ENCODE peak calls at places on chromosomes 7 and 10, in five cellular contexts. One of them, this sample, is unnamed.

GRCh38 chr7:45924283-45924682 is 3.2 kb upstream of the IGFBP3 start:
- DNase-seq in mesenteric fat pad: no peak
- DNase-seq in activated CD8-positive, alpha-beta memory T cell treated with anti-CD3 and anti-CD28 coated beads for 1 hour: no peak
- DNase-seq in transverse colon: no peak
- DNase-seq in stimulated activated CD8-positive, alpha-beta memory T cell treated with anti-CD3 and anti-CD28 coated beads, Interleukin-4, amount 100 ng/mL, for 24 hours: no peak
- DNase-seq in this sample: no peak

GRCh38 chr7:32679192-32679591 is 183.9 kb downstream of the AVL9 start:
- DNase-seq in mesenteric fat pad: no peak
- DNase-seq in activated CD8-positive, alpha-beta memory T cell treated with anti-CD3 and anti-CD28 coated beads for 1 hour: no peak
- DNase-seq in transverse colon: no peak
- DNase-seq in stimulated activated CD8-positive, alpha-beta memory T cell treated with anti-CD3 and anti-CD28 coated beads, Interleukin-4, amount 100 ng/mL, for 24 hours: no peak
- DNase-seq in this sample: no peak

GRCh38 chr10:124724279-124725027 is 19.7 kb downstream of the FAM53B start:
- DNase-seq in mesenteric fat pad: peak; percentile 57
- DNase-seq in activated CD8-positive, alpha-beta memory T cell treated with anti-CD3 and anti-CD28 coated beads for 1 hour: no peak
- DNase-seq in transverse colon: peak; percentile 69
- DNase-seq in stimulated activated CD8-positive, alpha-beta memory T cell treated with anti-CD3 and anti-CD28 coated beads, Interleukin-4, amount 100 ng/mL, for 24 hours: no peak
- DNase-seq in this sample: peak; percentile 71

GRCh38 chr10:112789248-112789647 is 160.8 kb upstream of the TCF7L2 start:
- DNase-seq in mesenteric fat pad: no peak
- DNase-seq in activated CD8-positive, alpha-beta memory T cell treated with anti-CD3 and anti-CD28 coated beads for 1 hour: no peak
- DNase-seq in transverse colon: no peak
- DNase-seq in stimulated activated CD8-positive, alpha-beta memory T cell treated with anti-CD3 and anti-CD28 coated beads, Interleukin-4, amount 100 ng/mL, for 24 hours: no peak
- DNase-seq in this sample: no peak

GRCh38 chr7:115779561-115779960 is 251.0 kb downstream of the TFEC start:
- DNase-seq in mesenteric fat pad: no peak
- DNase-seq in activated CD8-positive, alpha-beta memory T cell treated with anti-CD3 and anti-CD28 coated beads for 1 hour: no peak
- DNase-seq in transverse colon: no peak
- DNase-seq in stimulated activated CD8-positive, alpha-beta memory T cell treated with anti-CD3 and anti-CD28 coated beads, Interleukin-4, amount 100 ng/mL, for 24 hours: no peak
- DNase-seq in this sample: no peak

GRCh38 chr7:42678315-42678714 is 233.6 kb downstream of the C7orf25 start:
- DNase-seq in mesenteric fat pad: no peak
- DNase-seq in activated CD8-positive, alpha-beta memory T cell treated with anti-CD3 and anti-CD28 coated beads for 1 hour: no peak
- DNase-seq in transverse colon: no peak
- DNase-seq in stimulated activated CD8-positive, alpha-beta memory T cell treated with anti-CD3 and anti-CD28 coated beads, Interleukin-4, amount 100 ng/mL, for 24 hours: no peak
- DNase-seq in this sample: no peak

GRCh38 chr10:124916098-124916584 is 25.8 kb upstream of the ZRANB1 start:
- DNase-seq in mesenteric fat pad: no peak
- DNase-seq in activated CD8-positive, alpha-beta memory T cell treated with anti-CD3 and anti-CD28 coated beads for 1 hour: no peak
- DNase-seq in transverse colon: no peak
- DNase-seq in stimulated activated CD8-positive, alpha-beta memory T cell treated with anti-CD3 and anti-CD28 coated beads, Interleukin-4, amount 100 ng/mL, for 24 hours: no peak
- DNase-seq in this sample: no peak

GRCh38 chr10:6212806-6213205 is 10.1 kb downstream of the PFKFB3 start:
- DNase-seq in mesenteric fat pad: no peak
- DNase-seq in activated CD8-positive, alpha-beta memory T cell treated with anti-CD3 and anti-CD28 coated beads for 1 hour: no peak
- DNase-seq in transverse colon: no peak
- DNase-seq in stimulated activated CD8-positive, alpha-beta memory T cell treated with anti-CD3 and anti-CD28 coated beads, Interleukin-4, amount 100 ng/mL, for 24 hours: no peak
- DNase-seq in this sample: no peak

GRCh38 chr10:130329792-130330191 is 193.6 kb downstream of the GLRX3 start:
- DNase-seq in mesenteric fat pad: no peak
- DNase-seq in activated CD8-positive, alpha-beta memory T cell treated with anti-CD3 and anti-CD28 coated beads for 1 hour: no peak
- DNase-seq in transverse colon: no peak
- DNase-seq in stimulated activated CD8-positive, alpha-beta memory T cell treated with anti-CD3 and anti-CD28 coated beads, Interleukin-4, amount 100 ng/mL, for 24 hours: no peak
- DNase-seq in this sample: no peak

GRCh38 chr10:28677889-28678686 is 767 bp downstream of the BAMBI start:
- DNase-seq in mesenteric fat pad: no peak
- DNase-seq in activated CD8-positive, alpha-beta memory T cell treated with anti-CD3 and anti-CD28 coated beads for 1 hour: no peak
- DNase-seq in transverse colon: peak; percentile 13
- DNase-seq in stimulated activated CD8-positive, alpha-beta memory T cell treated with anti-CD3 and anti-CD28 coated beads, Interleukin-4, amount 100 ng/mL, for 24 hours: no peak
- DNase-seq in this sample: peak; percentile 80

GRCh38 chr7:100003711-100004661 is 11.4 kb upstream of the ZKSCAN1 start:
- DNase-seq in mesenteric fat pad: no peak
- DNase-seq in activated CD8-positive, alpha-beta memory T cell treated with anti-CD3 and anti-CD28 coated beads for 1 hour: no peak
- DNase-seq in transverse colon: peak; percentile 70
- DNase-seq in stimulated activated CD8-positive, alpha-beta memory T cell treated with anti-CD3 and anti-CD28 coated beads, Interleukin-4, amount 100 ng/mL, for 24 hours: no peak
- DNase-seq in this sample: no peak

GRCh38 chr7:71186535-71186934 is 54.6 kb downstream of the GALNT17 start:
- DNase-seq in mesenteric fat pad: no peak
- DNase-seq in activated CD8-positive, alpha-beta memory T cell treated with anti-CD3 and anti-CD28 coated beads for 1 hour: no peak
- DNase-seq in transverse colon: no peak
- DNase-seq in stimulated activated CD8-positive, alpha-beta memory T cell treated with anti-CD3 and anti-CD28 coated beads, Interleukin-4, amount 100 ng/mL, for 24 hours: no peak
- DNase-seq in this sample: no peak

GRCh38 chr10:26931223-26931622 is 70.5 kb upstream of the ABI1 start:
- DNase-seq in mesenteric fat pad: no peak
- DNase-seq in activated CD8-positive, alpha-beta memory T cell treated with anti-CD3 and anti-CD28 coated beads for 1 hour: no peak
- DNase-seq in transverse colon: peak; percentile 66
- DNase-seq in stimulated activated CD8-positive, alpha-beta memory T cell treated with anti-CD3 and anti-CD28 coated beads, Interleukin-4, amount 100 ng/mL, for 24 hours: no peak
- DNase-seq in this sample: no peak

GRCh38 chr10:80507484-80507880 is 30.2 kb upstream of the SH2D4B start:
- DNase-seq in mesenteric fat pad: no peak
- DNase-seq in activated CD8-positive, alpha-beta memory T cell treated with anti-CD3 and anti-CD28 coated beads for 1 hour: no peak
- DNase-seq in transverse colon: no peak
- DNase-seq in stimulated activated CD8-positive, alpha-beta memory T cell treated with anti-CD3 and anti-CD28 coated beads, Interleukin-4, amount 100 ng/mL, for 24 hours: no peak
- DNase-seq in this sample: no peak

GRCh38 chr7:84188811-84189405 is 5.7 kb downstream of the SEMA3A start:
- DNase-seq in mesenteric fat pad: no peak
- DNase-seq in activated CD8-positive, alpha-beta memory T cell treated with anti-CD3 and anti-CD28 coated beads for 1 hour: no peak
- DNase-seq in transverse colon: no peak
- DNase-seq in stimulated activated CD8-positive, alpha-beta memory T cell treated with anti-CD3 and anti-CD28 coated beads, Interleukin-4, amount 100 ng/mL, for 24 hours: no peak
- DNase-seq in this sample: no peak

GRCh38 chr7:29920491-29920890 is 69.1 kb downstream of the SCRN1 start:
- DNase-seq in mesenteric fat pad: no peak
- DNase-seq in activated CD8-positive, alpha-beta memory T cell treated with anti-CD3 and anti-CD28 coated beads for 1 hour: no peak
- DNase-seq in transverse colon: no peak
- DNase-seq in stimulated activated CD8-positive, alpha-beta memory T cell treated with anti-CD3 and anti-CD28 coated beads, Interleukin-4, amount 100 ng/mL, for 24 hours: no peak
- DNase-seq in this sample: no peak

GRCh38 chr7:96305915-96306314 is 16.0 kb downstream of the SLC25A13 start:
- DNase-seq in mesenteric fat pad: no peak
- DNase-seq in activated CD8-positive, alpha-beta memory T cell treated with anti-CD3 and anti-CD28 coated beads for 1 hour: no peak
- DNase-seq in transverse colon: no peak
- DNase-seq in stimulated activated CD8-positive, alpha-beta memory T cell treated with anti-CD3 and anti-CD28 coated beads, Interleukin-4, amount 100 ng/mL, for 24 hours: no peak
- DNase-seq in this sample: no peak

GRCh38 chr10:129501652-129502436 is 34.8 kb downstream of the MGMT start:
- DNase-seq in mesenteric fat pad: no peak
- DNase-seq in activated CD8-positive, alpha-beta memory T cell treated with anti-CD3 and anti-CD28 coated beads for 1 hour: no peak
- DNase-seq in transverse colon: no peak
- DNase-seq in stimulated activated CD8-positive, alpha-beta memory T cell treated with anti-CD3 and anti-CD28 coated beads, Interleukin-4, amount 100 ng/mL, for 24 hours: no peak
- DNase-seq in this sample: no peak

GRCh38 chr7:157788573-157788972 is 451.8 kb downstream of the DNAJB6 start:
- DNase-seq in mesenteric fat pad: peak; percentile 65
- DNase-seq in activated CD8-positive, alpha-beta memory T cell treated with anti-CD3 and anti-CD28 coated beads for 1 hour: no peak
- DNase-seq in transverse colon: no peak
- DNase-seq in stimulated activated CD8-positive, alpha-beta memory T cell treated with anti-CD3 and anti-CD28 coated beads, Interleukin-4, amount 100 ng/mL, for 24 hours: no peak
- DNase-seq in this sample: no peak

GRCh38 chr7:17617380-17617779 is 318.9 kb downstream of the AHR start:
- DNase-seq in mesenteric fat pad: no peak
- DNase-seq in activated CD8-positive, alpha-beta memory T cell treated with anti-CD3 and anti-CD28 coated beads for 1 hour: no peak
- DNase-seq in transverse colon: no peak
- DNase-seq in stimulated activated CD8-positive, alpha-beta memory T cell treated with anti-CD3 and anti-CD28 coated beads, Interleukin-4, amount 100 ng/mL, for 24 hours: no peak
- DNase-seq in this sample: no peak

GRCh38 chr10:61663466-61663865 is 737 bp downstream of the CABCOCO1 start:
- DNase-seq in mesenteric fat pad: no peak
- DNase-seq in activated CD8-positive, alpha-beta memory T cell treated with anti-CD3 and anti-CD28 coated beads for 1 hour: no peak
- DNase-seq in transverse colon: no peak
- DNase-seq in stimulated activated CD8-positive, alpha-beta memory T cell treated with anti-CD3 and anti-CD28 coated beads, Interleukin-4, amount 100 ng/mL, for 24 hours: no peak
- DNase-seq in this sample: no peak

GRCh38 chr10:71375954-71376353 is 20.8 kb upstream of the CDH23 start:
- DNase-seq in mesenteric fat pad: no peak
- DNase-seq in activated CD8-positive, alpha-beta memory T cell treated with anti-CD3 and anti-CD28 coated beads for 1 hour: no peak
- DNase-seq in transverse colon: no peak
- DNase-seq in stimulated activated CD8-positive, alpha-beta memory T cell treated with anti-CD3 and anti-CD28 coated beads, Interleukin-4, amount 100 ng/mL, for 24 hours: no peak
- DNase-seq in this sample: no peak

GRCh38 chr7:78734626-78735025 is 718.8 kb downstream of the MAGI2 start:
- DNase-seq in mesenteric fat pad: no peak
- DNase-seq in activated CD8-positive, alpha-beta memory T cell treated with anti-CD3 and anti-CD28 coated beads for 1 hour: no peak
- DNase-seq in transverse colon: no peak
- DNase-seq in stimulated activated CD8-positive, alpha-beta memory T cell treated with anti-CD3 and anti-CD28 coated beads, Interleukin-4, amount 100 ng/mL, for 24 hours: no peak
- DNase-seq in this sample: no peak

GRCh38 chr7:44244282-44244681 is 43.5 kb downstream of the YKT6 start:
- DNase-seq in mesenteric fat pad: no peak
- DNase-seq in activated CD8-positive, alpha-beta memory T cell treated with anti-CD3 and anti-CD28 coated beads for 1 hour: no peak
- DNase-seq in transverse colon: no peak
- DNase-seq in stimulated activated CD8-positive, alpha-beta memory T cell treated with anti-CD3 and anti-CD28 coated beads, Interleukin-4, amount 100 ng/mL, for 24 hours: peak; percentile 27
- DNase-seq in this sample: no peak

GRCh38 chr10:101767600-101767945 is 8.3 kb downstream of the FGF8 start:
- DNase-seq in mesenteric fat pad: no peak
- DNase-seq in activated CD8-positive, alpha-beta memory T cell treated with anti-CD3 and anti-CD28 coated beads for 1 hour: no peak
- DNase-seq in transverse colon: no peak
- DNase-seq in stimulated activated CD8-positive, alpha-beta memory T cell treated with anti-CD3 and anti-CD28 coated beads, Interleukin-4, amount 100 ng/mL, for 24 hours: no peak
- DNase-seq in this sample: no peak

GRCh38 chr7:96953676-96954513 is 51.5 kb upstream of the DLX6 start:
- DNase-seq in mesenteric fat pad: no peak
- DNase-seq in activated CD8-positive, alpha-beta memory T cell treated with anti-CD3 and anti-CD28 coated beads for 1 hour: no peak
- DNase-seq in transverse colon: no peak
- DNase-seq in stimulated activated CD8-positive, alpha-beta memory T cell treated with anti-CD3 and anti-CD28 coated beads, Interleukin-4, amount 100 ng/mL, for 24 hours: no peak
- DNase-seq in this sample: no peak

GRCh38 chr10:501596-501995 is 187.9 kb downstream of the DIP2C start:
- DNase-seq in mesenteric fat pad: peak; percentile 45
- DNase-seq in activated CD8-positive, alpha-beta memory T cell treated with anti-CD3 and anti-CD28 coated beads for 1 hour: no peak
- DNase-seq in transverse colon: no peak
- DNase-seq in stimulated activated CD8-positive, alpha-beta memory T cell treated with anti-CD3 and anti-CD28 coated beads, Interleukin-4, amount 100 ng/mL, for 24 hours: no peak
- DNase-seq in this sample: no peak

GRCh38 chr7:20238754-20239324 is 21.7 kb upstream of the MACC1 start:
- DNase-seq in mesenteric fat pad: no peak
- DNase-seq in activated CD8-positive, alpha-beta memory T cell treated with anti-CD3 and anti-CD28 coated beads for 1 hour: no peak
- DNase-seq in transverse colon: peak; percentile 33
- DNase-seq in stimulated activated CD8-positive, alpha-beta memory T cell treated with anti-CD3 and anti-CD28 coated beads, Interleukin-4, amount 100 ng/mL, for 24 hours: no peak
- DNase-seq in this sample: no peak

GRCh38 chr7:101848168-101848951 is 30.9 kb downstream of the CUX1 start:
- DNase-seq in mesenteric fat pad: no peak
- DNase-seq in activated CD8-positive, alpha-beta memory T cell treated with anti-CD3 and anti-CD28 coated beads for 1 hour: no peak
- DNase-seq in transverse colon: no peak
- DNase-seq in stimulated activated CD8-positive, alpha-beta memory T cell treated with anti-CD3 and anti-CD28 coated beads, Interleukin-4, amount 100 ng/mL, for 24 hours: no peak
- DNase-seq in this sample: no peak

GRCh38 chr10:61643316-61643751 is 19.4 kb upstream of the CABCOCO1 start:
- DNase-seq in mesenteric fat pad: no peak
- DNase-seq in activated CD8-positive, alpha-beta memory T cell treated with anti-CD3 and anti-CD28 coated beads for 1 hour: no peak
- DNase-seq in transverse colon: no peak
- DNase-seq in stimulated activated CD8-positive, alpha-beta memory T cell treated with anti-CD3 and anti-CD28 coated beads, Interleukin-4, amount 100 ng/mL, for 24 hours: no peak
- DNase-seq in this sample: no peak

GRCh38 chr10:34719746-34720145 is 95.3 kb downstream of the PARD3 start:
- DNase-seq in mesenteric fat pad: no peak
- DNase-seq in activated CD8-positive, alpha-beta memory T cell treated with anti-CD3 and anti-CD28 coated beads for 1 hour: no peak
- DNase-seq in transverse colon: no peak
- DNase-seq in stimulated activated CD8-positive, alpha-beta memory T cell treated with anti-CD3 and anti-CD28 coated beads, Interleukin-4, amount 100 ng/mL, for 24 hours: no peak
- DNase-seq in this sample: no peak

GRCh38 chr7:17939670-17940301 is 508 bp downstream of the SNX13 start:
- DNase-seq in mesenteric fat pad: no peak
- DNase-seq in activated CD8-positive, alpha-beta memory T cell treated with anti-CD3 and anti-CD28 coated beads for 1 hour: peak; percentile 34
- DNase-seq in transverse colon: peak; percentile 63
- DNase-seq in stimulated activated CD8-positive, alpha-beta memory T cell treated with anti-CD3 and anti-CD28 coated beads, Interleukin-4, amount 100 ng/mL, for 24 hours: peak; percentile 16
- DNase-seq in this sample: peak; percentile 75

GRCh38 chr7:6530626-6531491 is 20.4 kb downstream of the GRID2IP start:
- DNase-seq in mesenteric fat pad: no peak
- DNase-seq in activated CD8-positive, alpha-beta memory T cell treated with anti-CD3 and anti-CD28 coated beads for 1 hour: peak; percentile 58
- DNase-seq in transverse colon: peak; percentile 67
- DNase-seq in stimulated activated CD8-positive, alpha-beta memory T cell treated with anti-CD3 and anti-CD28 coated beads, Interleukin-4, amount 100 ng/mL, for 24 hours: peak; percentile 63
- DNase-seq in this sample: no peak

GRCh38 chr10:31102421-31102820 is 70.8 kb upstream of the ZNF438 start:
- DNase-seq in mesenteric fat pad: no peak
- DNase-seq in activated CD8-positive, alpha-beta memory T cell treated with anti-CD3 and anti-CD28 coated beads for 1 hour: no peak
- DNase-seq in transverse colon: no peak
- DNase-seq in stimulated activated CD8-positive, alpha-beta memory T cell treated with anti-CD3 and anti-CD28 coated beads, Interleukin-4, amount 100 ng/mL, for 24 hours: no peak
- DNase-seq in this sample: no peak

GRCh38 chr10:14648042-14648765 is 126.5 kb downstream of the FAM107B start:
- DNase-seq in mesenteric fat pad: no peak
- DNase-seq in activated CD8-positive, alpha-beta memory T cell treated with anti-CD3 and anti-CD28 coated beads for 1 hour: peak; percentile 41
- DNase-seq in transverse colon: peak; percentile 73
- DNase-seq in stimulated activated CD8-positive, alpha-beta memory T cell treated with anti-CD3 and anti-CD28 coated beads, Interleukin-4, amount 100 ng/mL, for 24 hours: peak; percentile 36
- DNase-seq in this sample: peak; percentile 86

GRCh38 chr10:78756604-78757442 is 311.9 kb upstream of the ZMIZ1 start:
- DNase-seq in mesenteric fat pad: no peak
- DNase-seq in activated CD8-positive, alpha-beta memory T cell treated with anti-CD3 and anti-CD28 coated beads for 1 hour: no peak
- DNase-seq in transverse colon: peak; percentile 50
- DNase-seq in stimulated activated CD8-positive, alpha-beta memory T cell treated with anti-CD3 and anti-CD28 coated beads, Interleukin-4, amount 100 ng/mL, for 24 hours: peak; percentile 7
- DNase-seq in this sample: peak; percentile 91

GRCh38 chr10:58660577-58661255 is 148.0 kb downstream of the BICC1 start:
- DNase-seq in mesenteric fat pad: no peak
- DNase-seq in activated CD8-positive, alpha-beta memory T cell treated with anti-CD3 and anti-CD28 coated beads for 1 hour: no peak
- DNase-seq in transverse colon: no peak
- DNase-seq in stimulated activated CD8-positive, alpha-beta memory T cell treated with anti-CD3 and anti-CD28 coated beads, Interleukin-4, amount 100 ng/mL, for 24 hours: no peak
- DNase-seq in this sample: no peak

GRCh38 chr10:113273877-113274829 is 278.7 kb upstream of the HABP2 start:
- DNase-seq in mesenteric fat pad: no peak
- DNase-seq in activated CD8-positive, alpha-beta memory T cell treated with anti-CD3 and anti-CD28 coated beads for 1 hour: no peak
- DNase-seq in transverse colon: no peak
- DNase-seq in stimulated activated CD8-positive, alpha-beta memory T cell treated with anti-CD3 and anti-CD28 coated beads, Interleukin-4, amount 100 ng/mL, for 24 hours: no peak
- DNase-seq in this sample: no peak